ENCODE peak calls at places on chromosome 15, in ten cellular contexts. P, D, A, G, L, H, W, Z, Y and J are unnamed samples.

GRCh38 chr15:25416693-25417092 is 22.1 kb downstream of the UBE3A start:
- DNase-seq in P (no peak), D (peak), A (no peak), G (peak), L (peak), H (no peak), W (no peak), Z (no peak), Y (no peak), J (no peak)

GRCh38 chr15:70328137-70329115 is 230.7 kb upstream of the TLE3 start:
- DNase-seq in P (no peak), D (peak), A (no peak), G (no peak), L (no peak), H (no peak), W (no peak), Z (peak), Y (no peak), J (peak)

GRCh38 chr15:84772467-84772866 is 24.1 kb downstream of the ZNF592 start:
- DNase-seq in P (no peak), D (no peak), A (no peak), G (no peak), L (no peak), H (no peak), W (no peak), Z (no peak), Y (no peak), J (no peak)

GRCh38 chr15:83613716-83614115 is 40.2 kb upstream of the ADAMTSL3 start:
- DNase-seq in P (no peak), D (peak), A (no peak), G (no peak), L (no peak), H (no peak), W (no peak), Z (no peak), Y (no peak), J (no peak)

GRCh38 chr15:48946088-48946839 is 17.5 kb downstream of the SHC4 start:
- DNase-seq in P (no peak), D (peak), A (no peak), G (no peak), L (no peak), H (no peak), W (no peak), Z (peak), Y (no peak), J (no peak)

GRCh38 chr15:101426761-101427333 is 62.7 kb downstream of the PCSK6 start:
- DNase-seq in P (no peak), D (no peak), A (no peak), G (no peak), L (no peak), H (no peak), W (no peak), Z (no peak), Y (no peak), J (no peak)

GRCh38 chr15:99409097-99409473 is 156.7 kb upstream of the MEF2A start:
- DNase-seq in P (no peak), D (peak), A (peak), G (peak), L (no peak), H (no peak), W (peak), Z (no peak), Y (peak), J (peak)

GRCh38 chr15:79442911-79443310 is 10.8 kb downstream of the MINAR1 start:
- DNase-seq in P (no peak), D (no peak), A (no peak), G (no peak), L (no peak), H (no peak), W (no peak), Z (no peak), Y (no peak), J (no peak)

GRCh38 chr15:46280753-46281521 is 646.1 kb downstream of the SQOR start:
- DNase-seq in P (no peak), D (no peak), A (no peak), G (no peak), L (peak), H (no peak), W (peak), Z (no peak), Y (no peak), J (no peak)

GRCh38 chr15:39756806-39757522 is 25.7 kb downstream of the FSIP1 start:
- DNase-seq in P (no peak), D (peak), A (no peak), G (no peak), L (peak), H (peak), W (no peak), Z (no peak), Y (no peak), J (no peak)

GRCh38 chr15:40367673-40368611 is 9.9 kb downstream of the DISP2 start:
- DNase-seq in P (peak), D (no peak), A (peak), G (peak), L (no peak), H (no peak), W (peak), Z (peak), Y (peak), J (peak)

GRCh38 chr15:96838088-96838487 is 507.6 kb downstream of the NR2F2 start:
- DNase-seq in P (no peak), D (peak), A (no peak), G (no peak), L (no peak), H (no peak), W (no peak), Z (no peak), Y (no peak), J (no peak)

GRCh38 chr15:78950343-78950742 is 5.5 kb upstream of the CTSH start:
- DNase-seq in P (no peak), D (no peak), A (no peak), G (no peak), L (no peak), H (no peak), W (no peak), Z (no peak), Y (no peak), J (no peak)

GRCh38 chr15:57319919-57320542 is 56.3 kb upstream of the CGNL1 start:
- DNase-seq in P (no peak), D (no peak), A (no peak), G (no peak), L (no peak), H (no peak), W (no peak), Z (no peak), Y (no peak), J (no peak)

GRCh38 chr15:65329298-65329990 is 25.0 kb downstream of the RNU5B-1 start:
- DNase-seq in P (no peak), D (no peak), A (no peak), G (no peak), L (no peak), H (no peak), W (no peak), Z (no peak), Y (no peak), J (peak)

GRCh38 chr15:55277116-55277564 is 12.5 kb downstream of the RAB27A start:
- DNase-seq in P (peak), D (peak), A (peak), G (no peak), L (no peak), H (no peak), W (no peak), Z (peak), Y (no peak), J (no peak)

GRCh38 chr15:66294157-66294931 is 976 bp downstream of the DIS3L start:
- DNase-seq in P (no peak), D (peak), A (no peak), G (peak), L (peak), H (peak), W (peak), Z (no peak), Y (no peak), J (no peak)

GRCh38 chr15:100131321-100132224 is 210.2 kb downstream of the ADAMTS17 start:
- DNase-seq in P (no peak), D (no peak), A (no peak), G (peak), L (no peak), H (no peak), W (no peak), Z (peak), Y (peak), J (no peak)

GRCh38 chr15:67917636-67918035 is 77.8 kb upstream of the RNU6-1 start:
- DNase-seq in P (no peak), D (no peak), A (no peak), G (peak), L (no peak), H (no peak), W (no peak), Z (no peak), Y (no peak), J (no peak)

GRCh38 chr15:52348056-52348745 is 52.6 kb upstream of the MYO5C start:
- DNase-seq in P (no peak), D (peak), A (no peak), G (no peak), L (no peak), H (peak), W (no peak), Z (no peak), Y (no peak), J (no peak)

GRCh38 chr15:32718822-32719716 is 1.3 kb downstream of the GREM1 start:
- DNase-seq in P (no peak), D (no peak), A (no peak), G (peak), L (no peak), H (no peak), W (no peak), Z (no peak), Y (peak), J (no peak)

GRCh38 chr15:74259821-74260502 is 23.8 kb downstream of the CCDC33 start:
- DNase-seq in P (no peak), D (no peak), A (no peak), G (no peak), L (no peak), H (no peak), W (no peak), Z (no peak), Y (no peak), J (no peak)

GRCh38 chr15:80480171-80480811 is 76.1 kb downstream of the ARNT2 start:
- DNase-seq in P (no peak), D (peak), A (no peak), G (no peak), L (no peak), H (no peak), W (no peak), Z (no peak), Y (no peak), J (peak)

GRCh38 chr15:67059127-67059553 is 6.3 kb upstream of the SMAD3 start:
- DNase-seq in P (no peak), D (no peak), A (no peak), G (no peak), L (no peak), H (no peak), W (no peak), Z (no peak), Y (no peak), J (no peak)

GRCh38 chr15:28026221-28026620 is 72.9 kb downstream of the OCA2 start:
- DNase-seq in P (no peak), D (no peak), A (no peak), G (no peak), L (no peak), H (no peak), W (no peak), Z (no peak), Y (no peak), J (no peak)

GRCh38 chr15:65409284-65409631 is 13.5 kb downstream of the IGDCC4 start:
- DNase-seq in P (no peak), D (peak), A (no peak), G (no peak), L (no peak), H (peak), W (peak), Z (peak), Y (no peak), J (no peak)